ENCODE peak calls at places on chromosome 10, in six cellular contexts. One of them, this sample, is unnamed.

GRCh38 chr10:117345143-117345542 is 30.1 kb downstream of the PDZD8 start:
- DNase-seq in astrocyte of the spinal cord: peak; percentile 48
- DNase-seq in mesendoderm: peak; percentile 84
- DNase-seq in left lung: no peak
- DNase-seq in PC-9: peak; percentile 41
- DNase-seq in GM12865: no peak
- DNase-seq in this sample: no peak

GRCh38 chr10:71805776-71806705 is 32.7 kb upstream of the VSIR start:
- DNase-seq in astrocyte of the spinal cord: peak; percentile 12
- DNase-seq in mesendoderm: peak; percentile 57
- DNase-seq in left lung: peak; percentile 86
- DNase-seq in PC-9: no peak
- DNase-seq in GM12865: no peak
- DNase-seq in this sample: no peak

GRCh38 chr10:103696411-103697145 is 158.8 kb downstream of the SH3PXD2A start:
- DNase-seq in astrocyte of the spinal cord: peak; percentile 94
- DNase-seq in mesendoderm: peak; percentile 97
- DNase-seq in left lung: peak; percentile 68
- DNase-seq in PC-9: peak; percentile 75
- DNase-seq in GM12865: peak; percentile 84
- DNase-seq in this sample: peak; percentile 75

GRCh38 chr10:126247454-126247975 is 140.8 kb downstream of the ADAM12 start:
- DNase-seq in astrocyte of the spinal cord: peak; percentile 100
- DNase-seq in mesendoderm: peak; percentile 38
- DNase-seq in left lung: no peak
- DNase-seq in PC-9: peak; percentile 88
- DNase-seq in GM12865: no peak
- DNase-seq in this sample: peak; percentile 98

GRCh38 chr10:102449321-102450123 is 1.8 kb downstream of the C10orf95 start:
- DNase-seq in astrocyte of the spinal cord: peak; percentile 28
- DNase-seq in mesendoderm: peak; percentile 91
- DNase-seq in left lung: peak; percentile 90
- DNase-seq in PC-9: peak; percentile 76
- DNase-seq in GM12865: peak; percentile 93
- DNase-seq in this sample: peak; percentile 27

GRCh38 chr10:89029785-89030437 is 39.3 kb downstream of the FAS start:
- DNase-seq in astrocyte of the spinal cord: peak; percentile 81
- DNase-seq in mesendoderm: peak; percentile 73
- DNase-seq in left lung: peak; percentile 84
- DNase-seq in PC-9: no peak
- DNase-seq in GM12865: peak; percentile 76
- DNase-seq in this sample: peak; percentile 49

GRCh38 chr10:104291439-104291951 is 22.5 kb downstream of the GSTO2 start:
- DNase-seq in astrocyte of the spinal cord: peak; percentile 84
- DNase-seq in mesendoderm: peak; percentile 92
- DNase-seq in left lung: peak; percentile 98
- DNase-seq in PC-9: peak; percentile 58
- DNase-seq in GM12865: peak; percentile 90
- DNase-seq in this sample: peak; percentile 58

GRCh38 chr10:132571565-132572544 is 34.3 kb downstream of the INPP5A start:
- DNase-seq in astrocyte of the spinal cord: peak; percentile 87
- DNase-seq in mesendoderm: peak; percentile 98
- DNase-seq in left lung: peak; percentile 77
- DNase-seq in PC-9: peak; percentile 90
- DNase-seq in GM12865: peak; percentile 96
- DNase-seq in this sample: peak; percentile 58

GRCh38 chr10:78510566-78511323 is 477.1 kb downstream of the RPS24 start:
- DNase-seq in astrocyte of the spinal cord: no peak
- DNase-seq in mesendoderm: peak; percentile 44
- DNase-seq in left lung: no peak
- DNase-seq in PC-9: peak; percentile 26
- DNase-seq in GM12865: no peak
- DNase-seq in this sample: no peak

GRCh38 chr10:26242752-26243151 is 26.2 kb downstream of the GAD2 start:
- DNase-seq in astrocyte of the spinal cord: no peak
- DNase-seq in mesendoderm: no peak
- DNase-seq in left lung: no peak
- DNase-seq in PC-9: no peak
- DNase-seq in GM12865: no peak
- DNase-seq in this sample: no peak

GRCh38 chr10:125038637-125039036 is 96.7 kb downstream of the ZRANB1 start:
- DNase-seq in astrocyte of the spinal cord: no peak
- DNase-seq in mesendoderm: peak; percentile 87
- DNase-seq in left lung: no peak
- DNase-seq in PC-9: no peak
- DNase-seq in GM12865: peak; percentile 18
- DNase-seq in this sample: no peak

GRCh38 chr10:102819054-102819453 is 18.2 kb downstream of the CYP17A1 start:
- DNase-seq in astrocyte of the spinal cord: no peak
- DNase-seq in mesendoderm: no peak
- DNase-seq in left lung: no peak
- DNase-seq in PC-9: peak; percentile 79
- DNase-seq in GM12865: no peak
- DNase-seq in this sample: no peak

GRCh38 chr10:97574374-97575100 is 2.0 kb downstream of the ANKRD2 start:
- DNase-seq in astrocyte of the spinal cord: peak; percentile 58
- DNase-seq in mesendoderm: peak; percentile 95
- DNase-seq in left lung: no peak
- DNase-seq in PC-9: peak; percentile 92
- DNase-seq in GM12865: no peak
- DNase-seq in this sample: no peak

GRCh38 chr10:110355922-110356627 is 51.4 kb upstream of the SMNDC1 start:
- DNase-seq in astrocyte of the spinal cord: no peak
- DNase-seq in mesendoderm: no peak
- DNase-seq in left lung: no peak
- DNase-seq in PC-9: no peak
- DNase-seq in GM12865: peak; percentile 72
- DNase-seq in this sample: no peak

GRCh38 chr10:110353244-110354119 is 48.8 kb upstream of the SMNDC1 start:
- DNase-seq in astrocyte of the spinal cord: peak; percentile 92
- DNase-seq in mesendoderm: peak; percentile 78
- DNase-seq in left lung: no peak
- DNase-seq in PC-9: peak; percentile 77
- DNase-seq in GM12865: no peak
- DNase-seq in this sample: peak; percentile 90

GRCh38 chr10:110352930-110353243 is 48.2 kb upstream of the SMNDC1 start:
- DNase-seq in astrocyte of the spinal cord: no peak
- DNase-seq in mesendoderm: no peak
- DNase-seq in left lung: no peak
- DNase-seq in PC-9: no peak
- DNase-seq in GM12865: no peak
- DNase-seq in this sample: no peak

GRCh38 chr10:110355181-110355831 is 50.6 kb upstream of the SMNDC1 start:
- DNase-seq in astrocyte of the spinal cord: no peak
- DNase-seq in mesendoderm: no peak
- DNase-seq in left lung: no peak
- DNase-seq in PC-9: no peak
- DNase-seq in GM12865: peak; percentile 87
- DNase-seq in this sample: no peak

GRCh38 chr10:110354322-110354766 is 49.6 kb upstream of the SMNDC1 start:
- DNase-seq in astrocyte of the spinal cord: peak; percentile 87
- DNase-seq in mesendoderm: peak; percentile 88
- DNase-seq in left lung: no peak
- DNase-seq in PC-9: peak; percentile 61
- DNase-seq in GM12865: peak; percentile 86
- DNase-seq in this sample: peak; percentile 64
- H3K4me3 ChIP-seq in astrocyte of the spinal cord: no peak overlapping the region
- H3K4me3 ChIP-seq in mesendoderm: no peak overlapping the region
- H3K4me3 ChIP-seq in left lung: no peak overlapping the region
- H3K4me3 ChIP-seq in PC-9: no peak overlapping the region
- H3K4me3 ChIP-seq in GM12865: no peak overlapping the region
- H3K4me3 ChIP-seq in this sample: no peak overlapping the region

DNA sequence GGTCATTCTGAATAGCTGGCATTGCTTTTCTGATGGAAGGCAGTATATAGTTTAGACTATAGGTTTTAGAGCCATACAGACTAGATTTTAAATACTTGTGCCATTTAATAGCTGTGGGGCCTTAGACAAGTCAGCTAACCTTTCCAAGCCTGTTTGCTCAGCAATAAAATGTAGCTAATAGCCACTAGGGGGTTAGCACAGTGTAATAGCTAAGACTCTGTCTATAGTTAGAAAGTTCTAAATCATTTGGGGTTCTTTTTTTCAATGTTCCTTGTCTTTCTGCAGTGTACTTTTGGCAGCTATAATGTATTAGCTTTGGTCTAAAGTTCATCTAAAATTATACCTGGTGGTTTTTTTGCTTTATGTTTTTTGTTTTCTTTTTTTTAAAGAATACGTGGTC is 7.5 kb upstream of the KIFBP start:
- DNase-seq in astrocyte of the spinal cord: no peak
- DNase-seq in mesendoderm: peak; percentile 22
- DNase-seq in left lung: no peak
- DNase-seq in PC-9: no peak
- DNase-seq in GM12865: no peak
- DNase-seq in this sample: no peak
- H3K4me3 ChIP-seq in astrocyte of the spinal cord: no peak overlapping the region
- H3K4me3 ChIP-seq in mesendoderm: no peak overlapping the region
- H3K4me3 ChIP-seq in left lung: no peak overlapping the region
- H3K4me3 ChIP-seq in PC-9: no peak overlapping the region
- H3K4me3 ChIP-seq in GM12865: no peak overlapping the region
- H3K4me3 ChIP-seq in this sample: no peak overlapping the region

GRCh38 chr10:100970076-100970913 is 991 bp downstream of the SEMA4G start:
- DNase-seq in astrocyte of the spinal cord: no peak
- DNase-seq in mesendoderm: peak; percentile 61
- DNase-seq in left lung: no peak
- DNase-seq in PC-9: no peak
- DNase-seq in GM12865: no peak
- DNase-seq in this sample: no peak
- H3K4me3 ChIP-seq in astrocyte of the spinal cord: peak overlapping the region; percentile 48
- H3K4me3 ChIP-seq in mesendoderm: peak overlapping the region; percentile 58
- H3K4me3 ChIP-seq in left lung: peak overlapping the region; percentile 54
- H3K4me3 ChIP-seq in PC-9: no peak overlapping the region
- H3K4me3 ChIP-seq in GM12865: no peak overlapping the region
- H3K4me3 ChIP-seq in this sample: peak overlapping the region; percentile 72

GRCh38 chr10:46019170-46019528 is 11.3 kb downstream of the NCOA4 start:
- DNase-seq in astrocyte of the spinal cord: no peak
- DNase-seq in mesendoderm: no peak
- DNase-seq in left lung: no peak
- DNase-seq in PC-9: no peak
- DNase-seq in GM12865: no peak
- DNase-seq in this sample: no peak
- H3K4me3 ChIP-seq in astrocyte of the spinal cord: no peak overlapping the region
- H3K4me3 ChIP-seq in mesendoderm: no peak overlapping the region
- H3K4me3 ChIP-seq in left lung: peak overlapping the region; percentile 64
- H3K4me3 ChIP-seq in PC-9: no peak overlapping the region
- H3K4me3 ChIP-seq in GM12865: no peak overlapping the region
- H3K4me3 ChIP-seq in this sample: no peak overlapping the region

GRCh38 chr10:8051109-8051781 is 3.2 kb upstream of the GATA3 start:
- DNase-seq in astrocyte of the spinal cord: no peak
- DNase-seq in mesendoderm: peak; percentile 87
- DNase-seq in left lung: no peak
- DNase-seq in PC-9: no peak
- DNase-seq in GM12865: no peak
- DNase-seq in this sample: no peak
- H3K4me3 ChIP-seq in astrocyte of the spinal cord: no peak overlapping the region
- H3K4me3 ChIP-seq in mesendoderm: peak overlapping the region; percentile 59
- H3K4me3 ChIP-seq in left lung: no peak overlapping the region
- H3K4me3 ChIP-seq in PC-9: peak overlapping the region; percentile 50
- H3K4me3 ChIP-seq in GM12865: no peak overlapping the region
- H3K4me3 ChIP-seq in this sample: no peak overlapping the region